ENCODE peak calls at places on chromosomes 11 and 22, in nine cellular contexts. V is IMR-90; B is heart left ventricle; C is ovary; Q is A549; K is BE2C; Z is CD8-positive, alpha-beta T cell; Y is lower lobe of right lung; G is tibial artery. F is an unnamed sample.

GRCh38 chr11:130599073-130599654 is 150.7 kb downstream of the ADAMTS15 start:
- DNase-seq in G (peak; percentile 91), C (peak; percentile 49), Q (no peak), Y (peak; percentile 83), B (no peak), K (no peak), V (peak; percentile 50), Z (no peak), F (no peak)

GRCh38 chr11:127640822-127641485 is 640.4 kb upstream of the KIRREL3 start:
- DNase-seq in K (no peak), C (no peak), Y (no peak), Q (no peak), G (no peak), Z (no peak), V (peak; percentile 57), B (no peak), F (no peak)

GRCh38 chr11:85844439-85845051 is 10.6 kb upstream of the CCDC83 start:
- DNase-seq in Y (no peak), V (peak; percentile 80), Z (no peak), G (no peak), Q (peak; percentile 89), K (no peak), B (no peak), C (no peak), F (no peak)

GRCh38 chr11:134266440-134266839 is 9.7 kb upstream of the GLB1L3 start:
- DNase-seq in G (no peak), Z (no peak), C (no peak), Y (no peak), B (no peak), K (no peak), V (no peak), Q (no peak), F (peak; percentile 40)

GRCh38 chr11:135023499-135023898 is 611.5 kb upstream of the B3GAT1 start:
- DNase-seq in G (no peak), Q (no peak), B (no peak), Y (no peak), C (no peak), V (no peak), K (no peak), Z (no peak), F (no peak)

GRCh38 chr11:131737357-131737756 is 366.9 kb downstream of the NTM start:
- DNase-seq in Y (no peak), G (no peak), V (no peak), K (no peak), C (no peak), Q (no peak), Z (no peak), B (no peak), F (no peak)

GRCh38 chr22:24155597-24156145 is 25.6 kb upstream of the SUSD2 start:
- DNase-seq in Y (peak; percentile 89), V (peak; percentile 65), K (peak; percentile 62), G (peak; percentile 93), B (peak; percentile 87), Q (peak; percentile 58), C (peak; percentile 86), Z (peak; percentile 44), F (peak; percentile 86)

GRCh38 chr11:70103256-70103975 is 25.3 kb downstream of the ANO1 start:
- DNase-seq in Y (no peak), V (no peak), B (no peak), Q (no peak), Z (no peak), G (no peak), K (no peak), C (no peak), F (no peak)

GRCh38 chr11:67278939-67279588 is 10.0 kb upstream of the ANKRD13D start:
- DNase-seq in Y (peak; percentile 40), K (peak; percentile 3), V (no peak), Q (no peak), C (peak; percentile 18), G (peak; percentile 63), B (peak; percentile 17), Z (no peak), F (no peak)

GRCh38 chr22:21981874-21982273 is 713 bp downstream of the TOP3B start:
- DNase-seq in Q (no peak), G (no peak), B (no peak), Y (no peak), C (no peak), V (no peak), Z (no peak), K (no peak), F (no peak)

GRCh38 chr11:33478111-33478573 is 221.0 kb downstream of the HIPK3 start:
- DNase-seq in B (no peak), C (no peak), G (no peak), Q (no peak), K (no peak), V (no peak), Y (no peak), Z (no peak), F (no peak)

GRCh38 chr11:43583548-43583947 is 97.0 kb upstream of the HSD17B12 start:
- DNase-seq in Y (no peak), Q (no peak), C (no peak), B (no peak), K (no peak), G (no peak), Z (no peak), V (no peak), F (no peak)

GRCh38 chr11:121696177-121696863 is 243.6 kb upstream of the SORL1-AS1 start:
- DNase-seq in Y (no peak), V (no peak), G (peak; percentile 73), B (peak; percentile 39), K (no peak), C (no peak), Q (no peak), Z (no peak), F (no peak)

GRCh38 chr11:10385696-10386095 is 69.4 kb upstream of the AMPD3 start:
- DNase-seq in Y (no peak), Z (no peak), G (no peak), B (no peak), V (peak; percentile 49), K (no peak), C (peak; percentile 31), Q (no peak), F (peak; percentile 86)

GRCh38 chr11:65429069-65429681 is 6.6 kb downstream of the NEAT1 start:
- DNase-seq in G (peak; percentile 64), B (peak; percentile 28), C (no peak), Z (no peak), K (no peak), V (peak; percentile 76), Y (no peak), Q (peak; percentile 84), F (peak; percentile 71)

GRCh38 chr22:17970205-17970708 is 54.1 kb downstream of the MICAL3 start:
- DNase-seq in K (peak; percentile 32), Z (no peak), C (no peak), V (peak; percentile 85), Q (no peak), G (no peak), Y (no peak), B (no peak), F (no peak)

DNA sequence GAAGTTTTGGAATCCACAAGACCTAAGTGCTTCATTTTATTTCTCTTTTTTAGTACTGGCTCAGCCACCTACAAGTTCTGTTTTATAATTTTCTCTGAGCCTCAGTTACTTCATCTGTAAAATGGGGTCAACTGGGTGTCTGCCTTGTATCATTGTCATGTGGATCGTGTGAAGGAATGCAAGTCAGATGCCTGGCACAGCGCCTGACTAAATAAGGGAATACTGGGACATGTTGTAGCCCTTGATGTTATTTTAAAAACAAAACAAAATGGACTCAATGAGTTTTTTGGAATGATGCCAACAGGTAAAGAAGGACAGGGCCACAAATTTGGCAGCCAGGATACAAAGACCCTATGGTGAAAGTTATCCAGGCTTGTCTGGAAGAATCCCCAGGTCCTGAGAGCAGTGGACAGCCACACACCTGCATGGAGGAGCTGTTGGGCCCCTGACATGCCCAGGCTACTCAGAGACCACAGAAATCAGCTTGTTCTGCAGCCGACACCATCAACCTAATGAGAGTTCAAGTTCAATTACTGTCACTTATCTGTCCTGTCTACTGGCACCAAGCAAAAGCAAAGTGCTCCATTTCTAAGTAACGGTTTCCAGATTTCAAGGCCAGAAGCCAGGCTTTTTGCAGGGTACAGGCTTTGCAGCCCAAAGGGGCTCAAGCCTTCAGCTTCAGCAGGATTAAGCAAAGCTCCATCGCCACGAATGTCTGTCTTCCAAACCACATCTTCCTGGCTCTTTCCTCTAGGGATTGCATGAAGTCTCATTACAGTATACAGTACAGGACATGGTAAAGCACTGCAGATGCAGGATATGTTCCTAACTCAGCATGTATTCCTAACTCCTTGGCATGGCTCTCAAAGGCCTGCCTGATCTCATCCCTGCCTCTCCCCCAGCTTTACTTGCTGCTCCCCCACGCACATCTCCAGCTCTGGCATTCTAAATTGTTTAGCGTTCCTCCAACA is 18.4 kb downstream of the DKK3 start:
- DNase-seq in K (no peak), Y (no peak), Z (no peak), C (no peak), G (peak; percentile 53), Q (no peak), V (no peak), B (no peak), F (peak; percentile 60)
- H3K4me1 ChIP-seq in K (peaks cover 10% of the 10 kb centered on the region), Y (peaks cover 23% of the 10 kb centered on the region), Z (peaks cover 4% of the 10 kb centered on the region), C (no peaks in the 10 kb centered on the region), G (peaks cover 42% of the 10 kb centered on the region), Q (peaks cover 66% of the 10 kb centered on the region), V (peaks cover 41% of the 10 kb centered on the region), B (peaks cover 42% of the 10 kb centered on the region), F (peaks cover 40% of the 10 kb centered on the region)

GRCh38 chr22:36182871-36183270 is 18.7 kb downstream of the APOL4 start:
- DNase-seq in Y (no peak), Q (no peak), C (no peak), G (no peak), Z (no peak), V (no peak), B (no peak), K (no peak), F (no peak)
- TF ChIP-seq CTCF in Y (no peak), Q (no peak), C (no peak), G (no peak), Z (no peak), V (no peak), B (no peak), K (no peak), F (no peak)

DNA sequence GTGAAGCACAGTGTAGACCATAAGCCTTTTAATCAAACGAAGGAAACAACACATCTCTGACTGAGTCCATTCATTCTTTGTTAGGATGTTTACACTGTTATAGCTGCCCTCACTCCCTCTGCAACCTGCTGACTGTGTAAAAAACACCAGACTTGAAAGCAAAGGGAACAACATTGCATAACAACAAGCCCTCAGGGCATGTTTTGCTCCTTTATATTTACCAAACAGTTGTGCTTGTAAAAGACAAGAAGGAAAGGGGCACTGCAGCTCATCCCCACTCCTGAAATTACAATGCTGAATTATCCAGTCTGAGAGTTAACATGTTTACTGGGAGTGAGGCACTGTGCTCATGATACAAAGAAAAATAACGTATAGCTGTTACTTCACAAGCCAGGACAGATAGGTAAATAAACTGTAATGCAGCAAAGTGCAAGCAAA is 46.4 kb downstream of the RAB30 start:
- DNase-seq in B (no peak), Z (no peak), Q (peak; percentile 47), G (no peak), K (no peak), C (no peak), V (no peak), Y (no peak), F (no peak)
- H3K4me1 ChIP-seq in B (peaks cover 16% of the 10 kb centered on the region), Z (peaks cover 17% of the 10 kb centered on the region), Q (peaks cover 19% of the 10 kb centered on the region), G (peaks cover 14% of the 10 kb centered on the region), K (no peaks in the 10 kb centered on the region), C (peaks cover 10% of the 10 kb centered on the region), V (no peaks in the 10 kb centered on the region), Y (peaks cover 13% of the 10 kb centered on the region), F (peaks cover 45% of the 10 kb centered on the region)

DNA sequence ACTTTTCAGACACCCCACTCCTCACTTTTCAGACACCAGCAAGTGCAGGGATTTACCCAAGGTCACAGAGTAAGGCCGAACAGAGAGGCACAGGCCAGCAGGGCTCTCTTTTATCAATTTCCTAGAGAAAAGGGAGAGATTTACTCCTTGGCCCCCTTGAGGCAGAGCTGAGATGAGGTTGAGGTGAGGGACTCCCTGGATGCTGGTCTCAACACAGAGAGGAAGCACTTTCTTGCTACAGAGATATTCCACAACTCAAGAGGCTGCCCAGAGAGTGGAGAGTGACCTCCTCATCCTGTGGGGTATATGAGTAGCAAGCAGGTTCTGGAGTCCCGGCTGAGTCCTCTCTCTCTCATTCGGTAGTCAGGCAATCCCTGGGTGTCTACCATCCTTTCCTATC is 2.0 kb upstream of the ARHGEF17 start:
- DNase-seq in Q (peak; percentile 30), Y (no peak), G (no peak), Z (no peak), C (no peak), V (no peak), K (no peak), B (no peak), F (no peak)
- TF ChIP-seq CTCF in Q (no peak), Y (no peak), G (no peak), Z (no peak), C (no peak), V (no peak), K (peak; percentile 27), B (no peak), F (no peak)

F was measured in suprapubic skin.